ENCODE peak calls at places on chromosomes 13 and 19, in five cellular contexts. F, X, S, J and W are unnamed samples.

GRCh38 chr13:21326155-21327030 is 132.7 kb downstream of the ZDHHC20 start:
- DNase-seq in F (no peak), X (peak; percentile 50), S (no peak), J (peak; percentile 48), W (no peak)

GRCh38 chr13:33446821-33447481 is 161.4 kb upstream of the STARD13 start:
- DNase-seq in F (no peak), X (peak; percentile 13), S (no peak), J (no peak), W (no peak)

GRCh38 chr13:31476266-31476665 is 263.1 kb upstream of the RXFP2 start:
- DNase-seq in F (no peak), X (no peak), S (no peak), J (no peak), W (no peak)

GRCh38 chr19:10701955-10702307 is 692 bp downstream of the QTRT1 start:
- DNase-seq in F (no peak), X (peak; percentile 73), S (no peak), J (no peak), W (no peak)

GRCh38 chr13:30752201-30752797 is 17.0 kb downstream of the ALOX5AP start:
- DNase-seq in F (no peak), X (peak; percentile 28), S (no peak), J (no peak), W (no peak)

GRCh38 chr13:35961461-35962220 is 169.5 kb downstream of the DCLK1 start:
- DNase-seq in F (no peak), X (no peak), S (no peak), J (no peak), W (no peak)

GRCh38 chr19:50333235-50333736 is 4.1 kb upstream of the KCNC3 start:
- DNase-seq in F (peak; percentile 92), X (peak; percentile 90), S (peak; percentile 50), J (peak; percentile 83), W (peak; percentile 91)

GRCh38 chr19:14450168-14450874 is 17.2 kb downstream of the PKN1 start:
- DNase-seq in F (no peak), X (peak; percentile 55), S (no peak), J (no peak), W (no peak)

GRCh38 chr13:48199404-48199991 is 33.5 kb upstream of the ITM2B start:
- DNase-seq in F (no peak), X (peak; percentile 77), S (no peak), J (no peak), W (no peak)

GRCh38 chr19:3338541-3339181 is 27.7 kb upstream of the NFIC start:
- DNase-seq in F (no peak), X (peak; percentile 88), S (no peak), J (no peak), W (no peak)

GRCh38 chr19:47540748-47541147 is 25.9 kb upstream of the NAPA start:
- DNase-seq in F (no peak), X (no peak), S (no peak), J (no peak), W (no peak)

GRCh38 chr13:97205971-97206370 is 16.2 kb upstream of the MBNL2 start:
- DNase-seq in F (no peak), X (peak; percentile 25), S (no peak), J (no peak), W (no peak)

GRCh38 chr13:95588721-95589120 is 36.2 kb downstream of the CLDN10 start:
- DNase-seq in F (no peak), X (no peak), S (no peak), J (no peak), W (no peak)

GRCh38 chr19:10690351-10690781 is 10.9 kb upstream of the QTRT1 start:
- DNase-seq in F (no peak), X (peak; percentile 36), S (peak; percentile 15), J (no peak), W (no peak)

GRCh38 chr19:18659281-18660050 is 22.6 kb downstream of the KLHL26 start:
- DNase-seq in F (peak; percentile 85), X (no peak), S (peak; percentile 34), J (peak; percentile 41), W (no peak)

GRCh38 chr19:4730740-4731171 is 7.1 kb upstream of the DPP9 start:
- DNase-seq in F (no peak), X (peak; percentile 61), S (no peak), J (no peak), W (no peak)

GRCh38 chr13:51495300-51495699 is 42.5 kb upstream of the INTS6 start:
- DNase-seq in F (no peak), X (no peak), S (no peak), J (no peak), W (no peak)

GRCh38 chr13:34900288-34900739 is 41.8 kb upstream of the NBEA start:
- DNase-seq in F (no peak), X (no peak), S (no peak), J (no peak), W (no peak)

GRCh38 chr13:75749407-75749806 is 113.3 kb downstream of the LMO7 start:
- DNase-seq in F (no peak), X (peak; percentile 74), S (no peak), J (no peak), W (no peak)

GRCh38 chr19:41492843-41493242 is 49.9 kb downstream of the ERICH4 start:
- DNase-seq in F (no peak), X (no peak), S (no peak), J (no peak), W (no peak)

GRCh38 chr13:45441633-45442032 is 23.1 kb upstream of the COG3 start:
- DNase-seq in F (no peak), X (no peak), S (no peak), J (no peak), W (no peak)

GRCh38 chr19:48867119-48867921 is 1.1 kb downstream of the PLEKHA4 start:
- DNase-seq in F (peak; percentile 63), X (no peak), S (no peak), J (no peak), W (no peak)

GRCh38 chr19:52190679-52191293 is 934 bp downstream of the PPP2R1A start:
- DNase-seq in F (peak; percentile 62), X (peak; percentile 57), S (no peak), J (no peak), W (no peak)

GRCh38 chr19:4504297-4504701 is 14.0 kb downstream of the PLIN4 start:
- DNase-seq in F (no peak), X (no peak), S (no peak), J (peak; percentile 46), W (peak; percentile 83)

GRCh38 chr19:44587863-44588752 is 25.3 kb upstream of the IGSF23 start:
- DNase-seq in F (no peak), X (peak; percentile 42), S (no peak), J (no peak), W (no peak)

GRCh38 chr13:51252954-51253531 is 30.8 kb downstream of the FAM124A start:
- DNase-seq in F (no peak), X (no peak), S (no peak), J (no peak), W (no peak)

GRCh38 chr19:39246951-39247669 is 1.5 kb downstream of the IFNL4 start:
- DNase-seq in F (no peak), X (peak; percentile 16), S (no peak), J (peak; percentile 30), W (no peak)

GRCh38 chr13:45325806-45326205 is 15.2 kb downstream of the TPT1 start:
- DNase-seq in F (peak; percentile 81), X (no peak), S (peak; percentile 31), J (no peak), W (no peak)

GRCh38 chr19:30653646-30654386 is 281.6 kb downstream of the ZNF536 start:
- DNase-seq in F (no peak), X (no peak), S (no peak), J (no peak), W (peak; percentile 71)

GRCh38 chr19:34597596-34597995 is 79.4 kb downstream of the SCGB2B2 start:
- DNase-seq in F (no peak), X (no peak), S (no peak), J (no peak), W (no peak)

GRCh38 chr19:33684550-33685303 is 63.0 kb downstream of the CHST8 start:
- DNase-seq in F (no peak), X (peak; percentile 58), S (no peak), J (peak; percentile 13), W (no peak)

GRCh38 chr19:15252398-15253018 is 20.3 kb upstream of the EPHX3 start:
- DNase-seq in F (no peak), X (no peak), S (no peak), J (peak; percentile 59), W (no peak)

GRCh38 chr13:48504606-48505369 is 28.1 kb downstream of the RCBTB2 start:
- DNase-seq in F (no peak), X (no peak), S (no peak), J (no peak), W (no peak)

GRCh38 chr19:9474975-9475374 is 23.4 kb downstream of the ZNF560 start:
- DNase-seq in F (no peak), X (no peak), S (no peak), J (no peak), W (no peak)

GRCh38 chr19:54673222-54673621 is 10.4 kb downstream of the LILRB4 start:
- DNase-seq in F (no peak), X (no peak), S (no peak), J (no peak), W (no peak)

GRCh38 chr19:34365463-34366401 is 736 bp downstream of the GPI start:
- DNase-seq in F (no peak), X (peak; percentile 66), S (no peak), J (peak; percentile 11), W (no peak)

GRCh38 chr19:3818918-3819317 is 32.7 kb upstream of the MATK start:
- DNase-seq in F (no peak), X (no peak), S (no peak), J (no peak), W (no peak)

GRCh38 chr13:114128624-114129522 is 3.5 kb downstream of the RASA3 start:
- DNase-seq in F (peak; percentile 91), X (no peak), S (peak; percentile 68), J (peak; percentile 35), W (no peak)

GRCh38 chr13:36454121-36454520 is 21.8 kb downstream of the CCNA1 start:
- DNase-seq in F (no peak), X (no peak), S (no peak), J (no peak), W (no peak)